ENCODE peak calls at places on chromosomes 13 and 19, in ten cellular contexts. Y, X, B, J, P, V, T, W, K and Z are unnamed samples.

GRCh38 chr19:13098291-13099072 is 4.2 kb downstream of the LYL1 start:
- DNase-seq in Y (peak), X (peak), B (no peak), J (no peak), P (no peak), V (no peak), T (peak), W (no peak), K (no peak), Z (no peak)

GRCh38 chr13:112972867-112973576 is 4.0 kb downstream of the MCF2L start:
- DNase-seq in Y (no peak), X (no peak), B (no peak), J (peak), P (peak), V (peak), T (no peak), W (no peak), K (peak), Z (no peak)

GRCh38 chr19:8615813-8616596 is 5.5 kb upstream of the ADAMTS10 start:
- DNase-seq in Y (no peak), X (peak), B (peak), J (peak), P (no peak), V (peak), T (peak), W (no peak), K (peak), Z (peak)

GRCh38 chr13:28138756-28139470 is 568 bp downstream of the PAN3 start:
- DNase-seq in Y (peak), X (peak), B (peak), J (peak), P (peak), V (peak), T (peak), W (peak), K (peak), Z (peak)

GRCh38 chr13:112592647-112593046 is 4.7 kb upstream of the TUBGCP3 start:
- DNase-seq in Y (no peak), X (no peak), B (no peak), J (peak), P (no peak), V (no peak), T (no peak), W (no peak), K (peak), Z (peak)

GRCh38 chr19:7509625-7510024 is 6.3 kb upstream of the ZNF358 start:
- DNase-seq in Y (no peak), X (no peak), B (no peak), J (no peak), P (no peak), V (no peak), T (no peak), W (no peak), K (no peak), Z (no peak)

GRCh38 chr13:48585456-48585840 is 52.6 kb upstream of the RCBTB2 start:
- DNase-seq in Y (no peak), X (no peak), B (no peak), J (no peak), P (peak), V (peak), T (peak), W (no peak), K (peak), Z (peak)

GRCh38 chr13:69077267-69077666 is 1030.4 kb upstream of the ATXN8OS start:
- DNase-seq in Y (no peak), X (no peak), B (no peak), J (no peak), P (no peak), V (no peak), T (no peak), W (no peak), K (no peak), Z (no peak)

GRCh38 chr19:50361290-50362029 is 4.0 kb downstream of the NAPSA start:
- DNase-seq in Y (no peak), X (no peak), B (no peak), J (no peak), P (no peak), V (no peak), T (no peak), W (no peak), K (no peak), Z (no peak)

GRCh38 chr13:90395348-90395747 is 952.1 kb upstream of the MIR17HG start:
- DNase-seq in Y (no peak), X (no peak), B (no peak), J (no peak), P (no peak), V (no peak), T (no peak), W (no peak), K (no peak), Z (no peak)

GRCh38 chr13:114099918-114100445 is 32.4 kb downstream of the RASA3 start:
- DNase-seq in Y (no peak), X (peak), B (peak), J (peak), P (peak), V (no peak), T (peak), W (peak), K (peak), Z (no peak)

GRCh38 chr13:23350009-23350408 is 83.5 kb downstream of the SACS start:
- DNase-seq in Y (no peak), X (no peak), B (no peak), J (no peak), P (no peak), V (no peak), T (no peak), W (no peak), K (no peak), Z (no peak)

GRCh38 chr19:14474827-14475226 is 327 bp downstream of the PTGER1 start:
- DNase-seq in Y (no peak), X (no peak), B (no peak), J (no peak), P (no peak), V (no peak), T (no peak), W (no peak), K (no peak), Z (no peak)

GRCh38 chr13:59979589-59979988 is 184.1 kb downstream of the DIAPH3 start:
- DNase-seq in Y (no peak), X (no peak), B (no peak), J (no peak), P (no peak), V (no peak), T (no peak), W (no peak), K (no peak), Z (no peak)

GRCh38 chr19:12783849-12784393 is 7.4 kb upstream of the JUNB start:
- DNase-seq in Y (no peak), X (no peak), B (no peak), J (peak), P (peak), V (no peak), T (peak), W (peak), K (peak), Z (peak)

GRCh38 chr13:71759506-71760225 is 107.3 kb downstream of the DACH1 start:
- DNase-seq in Y (no peak), X (no peak), B (no peak), J (no peak), P (no peak), V (no peak), T (no peak), W (no peak), K (no peak), Z (no peak)

GRCh38 chr13:100984349-100984748 is 309.8 kb upstream of the TMTC4 start:
- DNase-seq in Y (no peak), X (no peak), B (no peak), J (no peak), P (no peak), V (no peak), T (no peak), W (no peak), K (no peak), Z (no peak)

GRCh38 chr19:54204767-54205468 is 4.3 kb downstream of the RPS9 start:
- DNase-seq in Y (no peak), X (no peak), B (no peak), J (no peak), P (no peak), V (no peak), T (no peak), W (no peak), K (no peak), Z (no peak)
- H3K27ac ChIP-seq in Y (no peak), X (no peak), B (no peak), J (peak), P (no peak), V (peak), T (no peak), W (peak), K (no peak), Z (peak)

DNA sequence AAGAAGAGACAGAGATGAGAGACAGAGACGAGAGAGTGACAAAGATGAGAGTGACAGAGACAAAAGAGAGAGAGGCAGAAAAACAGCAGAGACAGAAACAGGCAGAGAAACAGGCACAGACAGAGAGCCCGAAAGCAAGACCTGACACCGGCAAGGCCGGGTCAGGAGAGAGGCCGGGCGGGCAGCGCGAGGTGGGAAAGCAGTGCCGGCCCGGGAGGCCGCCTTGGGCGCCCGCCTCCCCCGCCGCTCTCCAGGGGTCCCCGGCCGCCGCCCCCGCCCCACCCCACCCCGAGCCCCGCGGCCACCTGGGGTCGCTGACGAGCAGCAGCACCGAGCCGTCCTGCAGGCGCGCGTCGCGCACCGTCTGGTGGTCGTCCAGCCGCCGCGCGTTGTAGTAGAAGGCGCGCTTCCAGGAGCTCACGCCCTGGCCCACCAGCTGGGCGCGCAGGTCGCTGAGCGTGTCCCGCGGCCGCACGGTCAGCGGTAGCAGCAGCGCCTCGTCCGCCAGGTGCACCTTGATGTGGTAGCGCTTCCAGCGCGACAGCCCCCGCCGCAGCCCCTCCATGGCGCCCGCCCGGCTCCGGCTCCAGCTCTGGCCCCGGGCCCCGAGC is at the start of gene TINCR:
- DNase-seq in Y (no peak), X (no peak), B (no peak), J (no peak), P (no peak), V (no peak), T (no peak), W (no peak), K (no peak), Z (no peak)
- TF ChIP-seq POLR2A in Y (no peak), X (no peak), B (no peak), J (no peak), P (no peak), V (no peak), T (no peak), W (no peak), K (no peak), Z (no peak)

GRCh38 chr19:5394907-5395505 is 54.4 kb upstream of the PTPRS start:
- DNase-seq in Y (no peak), X (no peak), B (no peak), J (no peak), P (no peak), V (no peak), T (no peak), W (no peak), K (no peak), Z (no peak)

GRCh38 chr19:5395541-5395940 is 54.9 kb upstream of the PTPRS start:
- DNase-seq in Y (no peak), X (no peak), B (no peak), J (no peak), P (no peak), V (no peak), T (no peak), W (no peak), K (no peak), Z (no peak)

GRCh38 chr19:5396963-5397362 is 56.4 kb upstream of the PTPRS start:
- DNase-seq in Y (no peak), X (no peak), B (no peak), J (no peak), P (no peak), V (no peak), T (no peak), W (no peak), K (no peak), Z (no peak)

GRCh38 chr19:5397804-5398692 is 57.2 kb upstream of the ZNRF4 start:
- DNase-seq in Y (no peak), X (no peak), B (no peak), J (no peak), P (no peak), V (no peak), T (no peak), W (no peak), K (no peak), Z (no peak)

GRCh38 chr19:5395996-5396939 is 55.7 kb upstream of the PTPRS start:
- DNase-seq in Y (no peak), X (no peak), B (no peak), J (no peak), P (no peak), V (no peak), T (no peak), W (no peak), K (no peak), Z (no peak)
- H3K4me3 ChIP-seq in Y (no peak), X (no peak), B (no peak), J (no peak), P (no peak), V (no peak), T (no peak), W (no peak), K (no peak), Z (no peak)

DNA sequence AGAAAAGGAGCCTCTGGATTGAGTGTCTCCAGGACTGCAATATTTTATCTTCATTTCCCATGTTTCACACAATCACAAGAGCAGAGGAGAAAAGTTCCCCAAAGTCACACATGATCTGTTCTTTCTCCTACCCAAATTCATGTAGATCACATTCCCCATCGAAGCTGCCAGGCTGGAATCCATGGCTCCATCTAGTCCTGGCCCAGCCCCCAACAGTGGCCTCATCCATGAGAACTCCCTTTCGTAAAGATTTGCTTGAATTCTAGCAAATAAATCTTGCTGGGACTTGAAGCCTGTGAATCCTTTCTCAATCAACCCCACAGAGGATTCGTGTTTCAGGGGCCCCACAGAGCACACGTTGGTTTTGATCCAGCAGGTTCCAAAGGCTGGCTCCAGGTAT is 109.5 kb downstream of the COL4A1 start:
- DNase-seq in Y (no peak), X (no peak), B (no peak), J (no peak), P (no peak), V (no peak), T (no peak), W (no peak), K (no peak), Z (no peak)
- H3K27ac ChIP-seq in Y (no peak), X (no peak), B (peak), J (no peak), P (no peak), V (no peak), T (no peak), W (no peak), K (peak), Z (no peak)

DNA sequence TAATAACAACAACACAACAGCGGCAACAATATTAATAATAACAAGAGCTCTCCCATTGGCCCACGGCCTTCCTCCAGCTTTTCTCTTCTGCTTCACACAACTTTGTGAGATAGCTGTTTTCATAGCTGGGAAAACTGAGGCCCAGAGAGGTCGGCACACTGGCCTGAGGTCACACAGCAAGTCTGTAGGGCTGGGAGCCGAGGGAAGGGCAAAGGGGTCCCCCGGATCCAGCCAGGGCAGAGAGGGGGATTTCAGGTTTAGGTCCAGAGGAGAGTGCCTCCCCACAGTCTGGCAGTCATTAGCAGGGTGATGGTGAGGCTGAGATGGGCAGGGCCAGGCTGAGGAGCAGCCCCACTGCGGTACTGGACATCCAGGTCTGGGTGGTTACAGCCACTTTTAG is 9.0 kb upstream of the CADM4 start:
- DNase-seq in Y (no peak), X (no peak), B (no peak), J (no peak), P (no peak), V (no peak), T (no peak), W (no peak), K (no peak), Z (no peak)
- TF ChIP-seq POLR2A in Y (no peak), X (no peak), B (no peak), J (no peak), P (no peak), V (no peak), T (no peak), W (no peak), K (no peak), Z (no peak)

DNA sequence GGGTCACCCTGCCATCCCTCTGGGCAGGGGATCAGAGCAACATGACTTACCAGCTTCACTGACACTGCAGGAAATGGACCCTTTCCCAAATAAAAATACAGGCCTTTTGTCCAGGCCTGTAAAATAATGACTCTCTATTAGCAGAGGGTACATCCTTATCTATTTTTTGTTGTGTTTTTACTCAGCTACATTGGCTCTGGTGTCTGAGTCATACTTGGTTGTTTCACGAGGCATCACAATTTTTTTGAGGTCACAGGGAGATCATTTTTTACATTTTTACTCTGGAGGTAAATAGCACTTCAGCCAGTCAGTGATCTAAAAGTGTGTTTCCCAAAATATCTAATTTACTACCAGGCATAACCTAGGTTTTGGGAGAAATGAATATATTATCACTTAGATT is 6.9 kb upstream of the HTR2A start:
- DNase-seq in Y (no peak), X (no peak), B (peak), J (no peak), P (no peak), V (no peak), T (no peak), W (no peak), K (no peak), Z (no peak)
- H3K4me3 ChIP-seq in Y (no peak), X (no peak), B (no peak), J (no peak), P (no peak), V (no peak), T (no peak), W (no peak), K (no peak), Z (no peak)

GRCh38 chr13:21670006-21670882 is 629 bp upstream of the FGF9 start:
- DNase-seq in Y (peak), X (peak), B (peak), J (peak), P (peak), V (peak), T (peak), W (no peak), K (peak), Z (peak)
- H3K27ac ChIP-seq in Y (peak), X (peak), B (peak), J (no peak), P (peak), V (peak), T (peak), W (peak), K (peak), Z (no peak)

GRCh38 chr19:47608908-47609879 is at the start of gene BICRA:
- DNase-seq in Y (peak), X (peak), B (peak), J (peak), P (peak), V (peak), T (peak), W (peak), K (peak), Z (peak)
- TF ChIP-seq POLR2A in Y (peak), X (no peak), B (no peak), J (no peak), P (no peak), V (no peak), T (no peak), W (no peak), K (peak), Z (no peak)

GRCh38 chr19:35560271-35560670 is 3.2 kb downstream of the ATP4A start:
- DNase-seq in Y (no peak), X (no peak), B (no peak), J (no peak), P (no peak), V (no peak), T (no peak), W (no peak), K (no peak), Z (no peak)
- H3K4me3 ChIP-seq in Y (no peak), X (no peak), B (no peak), J (no peak), P (no peak), V (peak), T (no peak), W (no peak), K (no peak), Z (no peak)